ENCODE peak calls at places on chromosomes 3 and 15, in six cellular contexts. One of them, this sample, is unnamed.

GRCh38 chr3:138752886-138753285 is 81.8 kb downstream of the PIK3CB start:
- DNase-seq in PC-3: no peak
- DNase-seq in HCT116: no peak
- DNase-seq in SK-N-SH: no peak
- DNase-seq in hepatocyte: no peak
- DNase-seq in neural progenitor cell: no peak
- DNase-seq in this sample: no peak

GRCh38 chr3:193052294-193052693 is 134.6 kb upstream of the MB21D2 start:
- DNase-seq in PC-3: no peak
- DNase-seq in neural progenitor cell: no peak
- DNase-seq in hepatocyte: no peak
- DNase-seq in HCT116: no peak
- DNase-seq in SK-N-SH: no peak
- DNase-seq in this sample: no peak

GRCh38 chr15:41977757-41978369 is 5.5 kb upstream of the EHD4 start:
- DNase-seq in neural progenitor cell: no peak
- DNase-seq in HCT116: no peak
- DNase-seq in SK-N-SH: no peak
- DNase-seq in hepatocyte: no peak
- DNase-seq in PC-3: no peak
- DNase-seq in this sample: no peak

GRCh38 chr3:40179016-40179415 is 130.5 kb upstream of the EIF1B start:
- DNase-seq in SK-N-SH: peak; percentile 63
- DNase-seq in HCT116: peak; percentile 54
- DNase-seq in hepatocyte: peak; percentile 87
- DNase-seq in neural progenitor cell: peak; percentile 79
- DNase-seq in PC-3: peak; percentile 81
- DNase-seq in this sample: peak; percentile 50

GRCh38 chr3:181757694-181758306 is 46.1 kb downstream of the SOX2 start:
- DNase-seq in PC-3: no peak
- DNase-seq in neural progenitor cell: peak; percentile 77
- DNase-seq in SK-N-SH: no peak
- DNase-seq in hepatocyte: no peak
- DNase-seq in HCT116: no peak
- DNase-seq in this sample: no peak

GRCh38 chr15:53068671-53069070 is 278.5 kb upstream of the ONECUT1 start:
- DNase-seq in neural progenitor cell: no peak
- DNase-seq in PC-3: no peak
- DNase-seq in HCT116: no peak
- DNase-seq in SK-N-SH: no peak
- DNase-seq in hepatocyte: no peak
- DNase-seq in this sample: no peak

GRCh38 chr3:194381460-194381875 is 11.9 kb upstream of the LRRC15 start:
- DNase-seq in neural progenitor cell: no peak
- DNase-seq in HCT116: peak; percentile 38
- DNase-seq in PC-3: peak; percentile 14
- DNase-seq in hepatocyte: no peak
- DNase-seq in SK-N-SH: peak; percentile 87
- DNase-seq in this sample: no peak

GRCh38 chr3:14461748-14462324 is 59.4 kb downstream of the SLC6A6 start:
- DNase-seq in SK-N-SH: peak; percentile 86
- DNase-seq in HCT116: peak; percentile 32
- DNase-seq in neural progenitor cell: peak; percentile 80
- DNase-seq in PC-3: peak; percentile 74
- DNase-seq in hepatocyte: peak; percentile 72
- DNase-seq in this sample: peak; percentile 53

GRCh38 chr3:192847918-192848317 is 69.7 kb downstream of the MB21D2 start:
- DNase-seq in PC-3: no peak
- DNase-seq in SK-N-SH: no peak
- DNase-seq in hepatocyte: no peak
- DNase-seq in neural progenitor cell: no peak
- DNase-seq in HCT116: no peak
- DNase-seq in this sample: no peak

GRCh38 chr3:183116051-183116614 is 16.8 kb upstream of the MCCC1 start:
- DNase-seq in neural progenitor cell: peak; percentile 97
- DNase-seq in PC-3: peak; percentile 48
- DNase-seq in SK-N-SH: peak; percentile 85
- DNase-seq in HCT116: no peak
- DNase-seq in hepatocyte: peak; percentile 79
- DNase-seq in this sample: peak; percentile 99

GRCh38 chr15:41610048-41610447 is 50.2 kb upstream of the MGA start:
- DNase-seq in HCT116: no peak
- DNase-seq in hepatocyte: no peak
- DNase-seq in neural progenitor cell: no peak
- DNase-seq in SK-N-SH: no peak
- DNase-seq in PC-3: peak; percentile 67
- DNase-seq in this sample: no peak

GRCh38 chr3:127157181-127157828 is 35.6 kb upstream of the PRR23E start:
- DNase-seq in SK-N-SH: no peak
- DNase-seq in HCT116: no peak
- DNase-seq in PC-3: no peak
- DNase-seq in neural progenitor cell: no peak
- DNase-seq in hepatocyte: no peak
- DNase-seq in this sample: no peak

GRCh38 chr15:70799667-70800450 is 36.5 kb upstream of the UACA start:
- DNase-seq in HCT116: no peak
- DNase-seq in hepatocyte: peak; percentile 49
- DNase-seq in PC-3: peak; percentile 68
- DNase-seq in SK-N-SH: no peak
- DNase-seq in neural progenitor cell: no peak
- DNase-seq in this sample: no peak

GRCh38 chr15:28097656-28098359 is 1.3 kb downstream of the OCA2 start:
- DNase-seq in PC-3: no peak
- DNase-seq in SK-N-SH: no peak
- DNase-seq in HCT116: no peak
- DNase-seq in hepatocyte: no peak
- DNase-seq in neural progenitor cell: no peak
- DNase-seq in this sample: no peak

GRCh38 chr3:67458406-67458805 is 196.0 kb downstream of the SUCLG2 start:
- DNase-seq in hepatocyte: no peak
- DNase-seq in SK-N-SH: no peak
- DNase-seq in HCT116: no peak
- DNase-seq in neural progenitor cell: no peak
- DNase-seq in PC-3: peak; percentile 57
- DNase-seq in this sample: no peak

GRCh38 chr15:31477851-31478250 is 151.2 kb downstream of the KLF13 start:
- DNase-seq in SK-N-SH: no peak
- DNase-seq in hepatocyte: no peak
- DNase-seq in neural progenitor cell: no peak
- DNase-seq in HCT116: no peak
- DNase-seq in PC-3: no peak
- DNase-seq in this sample: no peak

GRCh38 chr3:149654188-149654601 is 3.6 kb downstream of the WWTR1 start:
- DNase-seq in HCT116: no peak
- DNase-seq in hepatocyte: no peak
- DNase-seq in neural progenitor cell: no peak
- DNase-seq in PC-3: peak; percentile 64
- DNase-seq in SK-N-SH: no peak
- DNase-seq in this sample: no peak

GRCh38 chr15:91152896-91153581 is 53.0 kb downstream of the SV2B start:
- DNase-seq in HCT116: no peak
- DNase-seq in SK-N-SH: no peak
- DNase-seq in PC-3: no peak
- DNase-seq in neural progenitor cell: no peak
- DNase-seq in hepatocyte: no peak
- DNase-seq in this sample: no peak

GRCh38 chr3:189457201-189457607 is 174.0 kb upstream of the TP63 start:
- DNase-seq in neural progenitor cell: no peak
- DNase-seq in PC-3: peak; percentile 50
- DNase-seq in hepatocyte: no peak
- DNase-seq in HCT116: no peak
- DNase-seq in SK-N-SH: no peak
- DNase-seq in this sample: no peak

GRCh38 chr3:161104561-161105551 is at the start of gene B3GALNT1:
- DNase-seq in SK-N-SH: peak; percentile 81
- DNase-seq in PC-3: peak; percentile 65
- DNase-seq in hepatocyte: peak; percentile 61
- DNase-seq in neural progenitor cell: peak; percentile 75
- DNase-seq in HCT116: no peak
- DNase-seq in this sample: no peak

GRCh38 chr3:535566-536416 is 339.2 kb downstream of the CHL1 start:
- DNase-seq in HCT116: no peak
- DNase-seq in SK-N-SH: peak; percentile 70
- DNase-seq in hepatocyte: peak; percentile 39
- DNase-seq in neural progenitor cell: peak; percentile 51
- DNase-seq in PC-3: no peak
- DNase-seq in this sample: no peak

GRCh38 chr3:114332342-114333179 is 38.7 kb downstream of the TIGIT start:
- DNase-seq in PC-3: no peak
- DNase-seq in HCT116: no peak
- DNase-seq in neural progenitor cell: no peak
- DNase-seq in hepatocyte: no peak
- DNase-seq in SK-N-SH: no peak
- DNase-seq in this sample: peak; percentile 26

GRCh38 chr3:156605686-156606605 is 51.0 kb upstream of the SSR3 start:
- DNase-seq in hepatocyte: peak; percentile 74
- DNase-seq in HCT116: no peak
- DNase-seq in SK-N-SH: peak; percentile 39
- DNase-seq in neural progenitor cell: peak; percentile 77
- DNase-seq in PC-3: peak; percentile 60
- DNase-seq in this sample: no peak

GRCh38 chr15:63793046-63793483 is 40.7 kb downstream of the HERC1 start:
- DNase-seq in HCT116: no peak
- DNase-seq in PC-3: no peak
- DNase-seq in neural progenitor cell: no peak
- DNase-seq in SK-N-SH: no peak
- DNase-seq in hepatocyte: no peak
- DNase-seq in this sample: no peak

GRCh38 chr15:74776851-74777768 is 4.8 kb upstream of the CSK start:
- DNase-seq in hepatocyte: no peak
- DNase-seq in SK-N-SH: peak; percentile 54
- DNase-seq in PC-3: no peak
- DNase-seq in HCT116: no peak
- DNase-seq in neural progenitor cell: peak; percentile 76
- DNase-seq in this sample: peak; percentile 96

GRCh38 chr3:41893977-41894376 is 67.9 kb downstream of the ULK4 start:
- DNase-seq in hepatocyte: peak; percentile 63
- DNase-seq in PC-3: peak; percentile 71
- DNase-seq in neural progenitor cell: peak; percentile 42
- DNase-seq in HCT116: peak; percentile 51
- DNase-seq in SK-N-SH: peak; percentile 55
- DNase-seq in this sample: peak; percentile 38

GRCh38 chr15:50071551-50072258 is 47.3 kb downstream of the ATP8B4 start:
- DNase-seq in hepatocyte: no peak
- DNase-seq in SK-N-SH: no peak
- DNase-seq in HCT116: no peak
- DNase-seq in neural progenitor cell: no peak
- DNase-seq in PC-3: no peak
- DNase-seq in this sample: no peak

GRCh38 chr3:64235605-64236004 is 10.3 kb upstream of the PRICKLE2 start:
- DNase-seq in hepatocyte: no peak
- DNase-seq in PC-3: no peak
- DNase-seq in HCT116: no peak
- DNase-seq in neural progenitor cell: no peak
- DNase-seq in SK-N-SH: no peak
- DNase-seq in this sample: no peak
- TF ChIP-seq EZH2phosphoT487 in hepatocyte: no peak
- TF ChIP-seq EZH2phosphoT487 in PC-3: no peak
- TF ChIP-seq EZH2phosphoT487 in HCT116: no peak
- TF ChIP-seq EZH2phosphoT487 in neural progenitor cell: no peak
- TF ChIP-seq EZH2phosphoT487 in SK-N-SH: no peak
- TF ChIP-seq EZH2phosphoT487 in this sample: no peak

GRCh38 chr3:86782271-86782670 is 208.7 kb downstream of the VGLL3 start:
- DNase-seq in PC-3: no peak
- DNase-seq in HCT116: no peak
- DNase-seq in hepatocyte: no peak
- DNase-seq in neural progenitor cell: no peak
- DNase-seq in SK-N-SH: no peak
- DNase-seq in this sample: no peak

GRCh38 chr3:86787091-86787490 is 203.9 kb downstream of the VGLL3 start:
- DNase-seq in SK-N-SH: no peak
- DNase-seq in HCT116: no peak
- DNase-seq in neural progenitor cell: no peak
- DNase-seq in PC-3: peak; percentile 85
- DNase-seq in hepatocyte: no peak
- DNase-seq in this sample: no peak

GRCh38 chr3:86782860-86783259 is 208.1 kb downstream of the VGLL3 start:
- DNase-seq in PC-3: no peak
- DNase-seq in hepatocyte: no peak
- DNase-seq in HCT116: no peak
- DNase-seq in neural progenitor cell: no peak
- DNase-seq in SK-N-SH: no peak
- DNase-seq in this sample: no peak

GRCh38 chr3:86788371-86788770 is 202.6 kb downstream of the VGLL3 start:
- DNase-seq in hepatocyte: no peak
- DNase-seq in PC-3: no peak
- DNase-seq in neural progenitor cell: no peak
- DNase-seq in SK-N-SH: no peak
- DNase-seq in HCT116: no peak
- DNase-seq in this sample: no peak

GRCh38 chr3:86785381-86785780 is 205.6 kb downstream of the VGLL3 start:
- DNase-seq in hepatocyte: peak; percentile 16
- DNase-seq in HCT116: no peak
- DNase-seq in neural progenitor cell: no peak
- DNase-seq in PC-3: peak; percentile 54
- DNase-seq in SK-N-SH: no peak
- DNase-seq in this sample: no peak
- TF ChIP-seq CTCF in hepatocyte: peak; percentile 50
- TF ChIP-seq CTCF in HCT116: no peak
- TF ChIP-seq CTCF in neural progenitor cell: peak; percentile 28
- TF ChIP-seq CTCF in PC-3: peak; percentile 71
- TF ChIP-seq CTCF in SK-N-SH: peak; percentile 55
- TF ChIP-seq CTCF in this sample: peak; percentile 32

GRCh38 chr3:96007650-96008195 is 806.7 kb upstream of the EPHA6 start:
- DNase-seq in PC-3: no peak
- DNase-seq in SK-N-SH: no peak
- DNase-seq in HCT116: no peak
- DNase-seq in neural progenitor cell: no peak
- DNase-seq in hepatocyte: no peak
- DNase-seq in this sample: no peak

GRCh38 chr3:96017556-96017955 is 796.8 kb upstream of the EPHA6 start:
- DNase-seq in HCT116: no peak
- DNase-seq in hepatocyte: no peak
- DNase-seq in SK-N-SH: no peak
- DNase-seq in neural progenitor cell: no peak
- DNase-seq in PC-3: no peak
- DNase-seq in this sample: no peak

DNA sequence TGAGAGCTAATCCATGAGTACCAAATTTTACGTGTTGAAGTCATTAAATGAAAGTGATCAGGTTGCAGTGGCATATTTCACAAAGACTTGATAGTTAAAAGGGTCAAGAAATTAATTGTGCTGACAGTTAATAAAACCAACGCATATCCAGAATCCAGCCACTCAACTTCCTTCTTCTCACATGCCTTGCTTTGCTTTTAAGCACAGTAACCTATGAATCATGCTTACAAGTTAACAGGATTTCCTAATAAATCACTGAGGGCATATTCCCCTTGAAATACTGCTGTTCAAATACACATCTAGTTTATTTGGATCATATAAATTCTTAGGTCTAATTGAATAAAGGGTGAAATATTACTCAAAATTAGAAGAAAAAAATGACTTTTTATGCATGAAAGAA is 801.5 kb upstream of the EPHA6 start:
- DNase-seq in PC-3: peak; percentile 21
- DNase-seq in neural progenitor cell: no peak
- DNase-seq in SK-N-SH: no peak
- DNase-seq in hepatocyte: no peak
- DNase-seq in HCT116: no peak
- DNase-seq in this sample: no peak
- TF ChIP-seq EZH2phosphoT487 in PC-3: no peak
- TF ChIP-seq EZH2phosphoT487 in neural progenitor cell: no peak
- TF ChIP-seq EZH2phosphoT487 in SK-N-SH: no peak
- TF ChIP-seq EZH2phosphoT487 in hepatocyte: no peak
- TF ChIP-seq EZH2phosphoT487 in HCT116: no peak
- TF ChIP-seq EZH2phosphoT487 in this sample: no peak

GRCh38 chr15:77584201-77584600 is 48.5 kb downstream of the LINGO1 start:
- DNase-seq in hepatocyte: peak; percentile 51
- DNase-seq in HCT116: no peak
- DNase-seq in PC-3: no peak
- DNase-seq in neural progenitor cell: peak; percentile 60
- DNase-seq in SK-N-SH: no peak
- DNase-seq in this sample: peak; percentile 17
- TF ChIP-seq CTCF in hepatocyte: peak; percentile 27
- TF ChIP-seq CTCF in HCT116: peak; percentile 41
- TF ChIP-seq CTCF in PC-3: peak; percentile 31
- TF ChIP-seq CTCF in neural progenitor cell: peak; percentile 51
- TF ChIP-seq CTCF in SK-N-SH: peak; percentile 22
- TF ChIP-seq CTCF in this sample: peak; percentile 46

This sample was measured in OCI-LY7.